ENCODE peak calls at places on chromosomes 12 and 14, in seven cellular contexts. L is foreskin fibroblast, V is IMR-90, P is psoas muscle, A is bronchial epithelial cell, H is choroid plexus epithelial cell, O is lower leg skin. Y is an unnamed sample.

GRCh38 chr12:42332301-42332894 is 6.4 kb downstream of the PPHLN1 start:
- DNase-seq in L (no peak), V (peak; percentile 51), P (no peak), A (peak; percentile 48), H (peak; percentile 71), O (no peak), Y (no peak)

GRCh38 chr12:25326326-25326725 is 75.6 kb upstream of the KRAS start:
- DNase-seq in L (no peak), V (no peak), P (no peak), A (no peak), H (no peak), O (no peak), Y (no peak)

GRCh38 chr12:65556676-65557424 is 267.4 kb upstream of the HMGA2 start:
- DNase-seq in L (peak; percentile 80), V (peak; percentile 85), P (peak; percentile 80), A (peak; percentile 97), H (peak; percentile 91), O (peak; percentile 60), Y (no peak)

GRCh38 chr14:55448146-55448614 is 7.8 kb upstream of the TBPL2 start:
- DNase-seq in L (peak; percentile 88), V (peak; percentile 97), P (no peak), A (peak; percentile 99), H (peak; percentile 85), O (peak; percentile 53), Y (peak; percentile 96)

GRCh38 chr14:76696791-76697190 is 64.5 kb upstream of the VASH1 start:
- DNase-seq in L (no peak), V (no peak), P (no peak), A (peak; percentile 35), H (no peak), O (no peak), Y (no peak)

GRCh38 chr12:95102916-95103671 is 29.7 kb upstream of the NR2C1 start:
- DNase-seq in L (peak; percentile 83), V (peak; percentile 94), P (no peak), A (peak; percentile 99), H (peak; percentile 83), O (no peak), Y (peak; percentile 79)

GRCh38 chr14:36661506-36662257 is at the start of gene PAX9:
- DNase-seq in L (peak; percentile 47), V (peak; percentile 41), P (peak; percentile 93), A (peak; percentile 94), H (peak; percentile 74), O (peak; percentile 85), Y (peak; percentile 42)

GRCh38 chr12:32698285-32698684 is 19.2 kb downstream of the DNM1L start:
- DNase-seq in L (no peak), V (no peak), P (no peak), A (no peak), H (no peak), O (no peak), Y (no peak)

GRCh38 chr14:21191809-21192446 is 36.1 kb upstream of the OR5AU1 start:
- DNase-seq in L (peak; percentile 38), V (no peak), P (peak; percentile 81), A (peak; percentile 33), H (peak; percentile 39), O (peak; percentile 42), Y (no peak)

GRCh38 chr14:59359451-59360124 is 105.6 kb downstream of the GPR135 start:
- DNase-seq in L (no peak), V (no peak), P (no peak), A (no peak), H (peak; percentile 49), O (no peak), Y (no peak)

GRCh38 chr12:74365178-74365964 is 172.3 kb upstream of the ATXN7L3B start:
- DNase-seq in L (peak; percentile 46), V (peak; percentile 33), P (no peak), A (peak; percentile 37), H (peak; percentile 79), O (no peak), Y (no peak)

GRCh38 chr12:49661191-49661590 is 37.8 kb downstream of the PRPF40B start:
- DNase-seq in L (no peak), V (no peak), P (no peak), A (no peak), H (no peak), O (no peak), Y (no peak)

GRCh38 chr14:80959448-80960006 is 4.1 kb downstream of the TSHR start:
- DNase-seq in L (no peak), V (no peak), P (no peak), A (no peak), H (peak; percentile 1), O (no peak), Y (no peak)

GRCh38 chr12:44774815-44775411 is 101.2 kb downstream of the NELL2 start:
- DNase-seq in L (no peak), V (peak; percentile 1), P (no peak), A (peak; percentile 15), H (peak; percentile 2), O (no peak), Y (no peak)

DNA sequence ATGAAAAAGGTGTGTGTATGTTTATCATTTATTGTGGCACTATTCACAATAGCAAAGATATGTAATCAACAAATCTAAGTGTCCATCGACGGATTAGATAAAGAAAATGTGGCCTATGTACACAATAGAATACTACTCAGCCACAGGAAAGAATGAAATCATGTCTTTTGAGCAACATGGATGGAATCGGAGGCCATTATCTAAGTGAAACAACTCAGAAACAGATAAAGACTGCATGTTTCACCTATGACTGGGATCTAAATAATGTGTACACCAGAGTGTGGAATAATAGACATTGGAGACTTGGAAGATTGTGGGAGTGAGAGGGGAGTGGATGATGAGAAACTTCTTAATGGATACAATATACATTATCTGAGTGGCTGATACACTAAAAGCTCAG is 44.0 kb downstream of the CCER1 start:
- DNase-seq in L (no peak), V (peak; percentile 47), P (no peak), A (no peak), H (no peak), O (no peak), Y (no peak)
- TF ChIP-seq CTCF in L (no peak), V (no peak), P (no peak), A (no peak), H (no peak), O (no peak), Y (no peak)

GRCh38 chr14:89588840-89589296 is 171.8 kb upstream of the FOXN3 start:
- DNase-seq in L (no peak), V (no peak), P (no peak), A (no peak), H (no peak), O (no peak), Y (no peak)
- H3K4me3 ChIP-seq in L (no peak overlapping the region), V (no peak overlapping the region), P (no peak overlapping the region), A (no peak overlapping the region), H (no peak overlapping the region), O (no peak overlapping the region), Y (no peak overlapping the region)

GRCh38 chr12:40898505-40898904 is 206.3 kb downstream of the CNTN1 start:
- DNase-seq in L (no peak), V (no peak), P (no peak), A (no peak), H (no peak), O (no peak), Y (no peak)

GRCh38 chr12:40907115-40907521 is 214.9 kb downstream of the CNTN1 start:
- DNase-seq in L (no peak), V (peak; percentile 5), P (no peak), A (peak; percentile 97), H (peak; percentile 51), O (no peak), Y (no peak)

DNA sequence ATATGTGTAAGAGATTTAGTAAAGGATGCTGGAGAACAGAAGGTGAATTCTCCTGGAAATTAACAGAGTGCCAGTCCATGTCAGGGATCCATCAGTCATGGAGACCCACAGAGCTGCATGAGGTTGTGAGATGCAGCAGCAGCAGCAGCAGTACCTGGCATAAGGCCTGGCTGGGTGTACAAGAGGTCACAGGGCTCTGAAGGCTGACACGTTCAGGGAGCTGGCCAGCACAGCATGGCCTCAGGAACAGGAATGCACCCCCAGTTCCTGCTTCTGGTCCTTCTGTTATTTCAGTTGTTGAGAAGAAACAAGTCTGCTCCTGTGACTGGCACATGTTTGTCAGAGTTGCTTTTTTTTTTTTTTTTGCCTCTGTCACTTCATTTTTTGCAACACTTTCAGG is 210.8 kb downstream of the CNTN1 start:
- DNase-seq in L (no peak), V (no peak), P (no peak), A (no peak), H (no peak), O (no peak), Y (no peak)
- TF ChIP-seq CTCF in L (no peak), V (no peak), P (no peak), A (no peak), H (no peak), O (no peak), Y (no peak)

GRCh38 chr14:68247867-68248266 is 428.3 kb downstream of the RAD51B start:
- DNase-seq in L (peak; percentile 70), V (peak; percentile 27), P (no peak), A (no peak), H (peak; percentile 78), O (peak; percentile 56), Y (no peak)
- H3K4me3 ChIP-seq in L (no peak overlapping the region), V (no peak overlapping the region), P (no peak overlapping the region), A (no peak overlapping the region), H (no peak overlapping the region), O (no peak overlapping the region), Y (no peak overlapping the region)

DNA sequence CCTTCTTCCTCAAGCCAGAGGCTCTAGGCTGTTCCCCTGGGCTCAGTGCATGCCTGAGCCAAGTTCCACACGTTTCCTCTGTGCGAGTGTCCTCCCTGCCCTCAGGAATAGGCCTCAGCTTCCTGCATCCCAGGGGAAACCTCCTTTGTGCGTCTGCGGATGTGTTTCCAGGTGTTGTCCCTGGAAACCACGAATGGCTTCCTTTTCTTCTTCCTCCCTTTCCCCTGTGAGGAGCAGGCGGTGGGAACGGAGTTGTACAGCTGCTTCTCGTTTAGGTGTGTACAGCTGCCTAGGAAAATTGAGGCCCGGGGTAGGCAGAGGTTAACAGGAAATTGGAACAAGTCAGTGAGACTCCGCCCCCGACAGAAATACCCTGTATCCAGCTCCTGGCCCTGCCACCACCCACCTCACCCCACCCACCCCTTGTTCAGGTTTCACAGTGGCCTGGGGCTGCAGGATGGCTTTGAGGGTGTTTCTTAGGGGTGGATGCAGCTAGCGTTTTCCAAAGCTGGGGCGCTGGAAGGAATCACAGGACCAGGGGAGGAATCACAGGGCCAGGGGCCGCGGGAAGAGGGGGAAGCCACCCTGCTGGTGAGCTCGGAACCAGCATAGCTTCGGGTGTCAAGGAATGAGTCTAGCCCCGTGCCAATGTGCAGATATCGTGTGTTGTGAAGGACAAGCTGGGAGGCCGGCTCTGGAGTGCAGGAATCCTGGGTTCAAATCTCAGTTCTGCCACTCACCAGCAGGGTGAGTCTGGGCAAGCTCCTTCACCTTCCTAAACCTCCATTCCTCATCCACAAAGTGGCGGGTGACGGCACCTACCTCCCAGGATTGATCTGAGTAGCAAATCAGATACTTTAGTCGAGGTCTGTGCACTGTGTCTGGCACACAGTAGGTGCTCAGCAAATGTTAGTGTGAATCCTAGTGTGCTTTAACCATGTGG is 53.8 kb upstream of the RIN3 start:
- DNase-seq in L (no peak), V (no peak), P (no peak), A (no peak), H (no peak), O (no peak), Y (no peak)
- TF ChIP-seq CTCF in L (no peak), V (no peak), P (no peak), A (no peak), H (peak; percentile 12), O (no peak), Y (no peak)

DNA sequence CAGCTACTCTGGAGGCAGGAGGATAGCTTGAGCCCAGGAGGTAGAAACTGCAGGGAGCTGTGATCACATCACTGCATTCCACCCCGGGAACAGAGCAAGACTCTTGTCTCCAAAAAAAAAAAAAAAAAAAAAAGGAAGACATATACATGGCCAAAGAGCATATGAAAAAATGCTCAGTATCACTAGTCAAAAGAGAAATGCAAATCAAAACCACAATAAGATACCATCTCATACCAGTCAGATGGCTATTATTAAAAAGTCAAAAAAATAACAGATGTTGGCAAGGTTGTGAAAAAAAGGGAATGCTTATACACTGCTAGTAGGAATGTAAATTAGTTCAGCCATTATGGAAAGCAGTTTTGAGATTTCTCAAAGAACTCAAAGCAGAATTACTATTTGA is 174.8 kb upstream of the ATF7IP start:
- DNase-seq in L (no peak), V (no peak), P (no peak), A (no peak), H (no peak), O (no peak), Y (no peak)
- H3K4me3 ChIP-seq in L (no peak overlapping the region), V (no peak overlapping the region), P (no peak overlapping the region), A (no peak overlapping the region), H (no peak overlapping the region), O (no peak overlapping the region), Y (no peak overlapping the region)